ENCODE peak calls at places on chromosomes 4 and X, in four cellular contexts. L is K562, G is HepG2, V is GM12878. T is an unnamed sample.

GRCh38 chr4:151430737-151431457 is 21.9 kb downstream of the FHIP1A start:
- DNase-seq in G (no peak), V (no peak), L (no peak), T (no peak)

GRCh38 chr4:149709640-149710039 is 106.0 kb downstream of the IQCM start:
- DNase-seq in L (no peak), G (no peak), V (no peak), T (no peak)

GRCh38 chr4:113756005-113756410 is 5.5 kb downstream of the CAMK2D start:
- DNase-seq in L (no peak), V (peak), G (peak), T (no peak)

GRCh38 chr4:145698507-145698906 is 18.6 kb downstream of the C4orf51 start:
- DNase-seq in L (no peak), G (no peak), V (no peak), T (no peak)

GRCh38 chrX:131802836-131803626 is 220.1 kb upstream of the STK26 start:
- DNase-seq in G (no peak), V (peak), L (peak), T (peak)

GRCh38 chr4:10456270-10457254 is 664 bp downstream of the ZNF518B start:
- DNase-seq in L (peak), V (no peak), G (no peak), T (peak)

GRCh38 chr4:75289843-75290616 is 224.2 kb downstream of the RCHY1 start:
- DNase-seq in L (no peak), V (peak), G (peak), T (no peak)

GRCh38 chr4:94516067-94516466 is 64.3 kb downstream of the PDLIM5 start:
- DNase-seq in V (no peak), G (peak), L (no peak), T (no peak)

GRCh38 chr4:55949480-55949802 is 696 bp downstream of the CEP135 start:
- DNase-seq in L (no peak), G (no peak), V (no peak), T (no peak)

GRCh38 chr4:100386270-100386669 is 131.6 kb downstream of the EMCN start:
- DNase-seq in L (no peak), G (no peak), V (no peak), T (no peak)

GRCh38 chr4:185774076-185774731 is 37.8 kb downstream of the SORBS2 start:
- DNase-seq in V (peak), G (peak), L (no peak), T (no peak)

GRCh38 chrX:131747173-131747572 is 203.3 kb downstream of the OR13H1 start:
- DNase-seq in V (peak), G (no peak), L (no peak), T (peak)

GRCh38 chr4:113122066-113122465 is 72.6 kb downstream of the ANK2 start:
- DNase-seq in V (no peak), G (no peak), L (no peak), T (no peak)

GRCh38 chrX:130165181-130165702 is 399 bp downstream of the AIFM1 start:
- DNase-seq in V (no peak), G (peak), L (no peak), T (peak)

GRCh38 chr4:15420642-15421041 is 7.2 kb upstream of the C1QTNF7 start:
- DNase-seq in G (no peak), L (no peak), V (no peak), T (no peak)

GRCh38 chrX:100410083-100410590 is at the start of gene PCDH19:
- DNase-seq in L (no peak), V (no peak), G (no peak), T (peak)

GRCh38 chr4:182876427-182876826 is 40.8 kb downstream of the DCTD start:
- DNase-seq in L (no peak), G (no peak), V (no peak), T (no peak)

GRCh38 chr4:39855909-39856512 is 121.7 kb downstream of the PDS5A start:
- DNase-seq in V (no peak), L (peak), G (no peak), T (no peak)

GRCh38 chrX:78922754-78923153 is 22.4 kb upstream of the P2RY10 start:
- DNase-seq in L (no peak), G (no peak), V (no peak), T (no peak)

GRCh38 chr4:155705664-155706063 is 39.0 kb downstream of the GUCY1A1 start:
- DNase-seq in G (peak), V (no peak), L (no peak), T (no peak)

GRCh38 chr4:169707958-169708643 is 49.6 kb downstream of the HPF1 start:
- DNase-seq in V (no peak), L (no peak), G (no peak), T (no peak)

GRCh38 chrX:9644335-9644734 is 121.3 kb downstream of the GPR143 start:
- DNase-seq in V (peak), G (no peak), L (no peak), T (no peak)

GRCh38 chr4:36758312-36758690 is 476.9 kb downstream of the DTHD1 start:
- DNase-seq in V (no peak), L (no peak), G (no peak), T (no peak)

DNA sequence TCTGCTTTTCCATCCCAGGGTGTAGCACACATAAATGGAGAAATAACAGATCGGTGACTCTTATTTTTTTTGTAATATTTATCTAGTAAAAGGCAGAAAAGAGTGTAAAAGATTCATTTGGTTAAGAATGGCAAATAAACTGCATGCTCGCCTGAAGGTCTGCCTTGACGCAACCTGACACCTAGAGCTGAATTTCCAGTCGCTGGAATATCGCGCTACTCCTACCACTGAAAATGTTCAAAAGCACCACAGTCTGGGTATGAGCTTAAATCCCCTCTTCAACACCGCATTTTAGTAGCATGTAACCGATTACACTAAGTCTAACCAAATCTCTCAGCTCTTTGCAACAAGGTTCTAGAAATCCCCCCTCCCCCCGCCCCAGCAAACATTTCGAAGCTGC is 1.6 kb downstream of the FGF13 start:
- DNase-seq in V (no peak), L (no peak), G (no peak), T (no peak)
- TF ChIP-seq SIN3A in V (no peak), L (no peak), G (no peak), T (no peak)

GRCh38 chr4:6779667-6780565 is 2.6 kb upstream of the KIAA0232 start:
- DNase-seq in L (no peak), V (no peak), G (peak), T (no peak)
- TF ChIP-seq EP300 in L (no peak), V (no peak), G (no peak), T (no peak)

GRCh38 chr4:41144812-41145211 is 69.5 kb downstream of the APBB2 start:
- DNase-seq in V (no peak), L (no peak), G (peak), T (no peak)
- H3K27ac ChIP-seq in V (peak), L (no peak), G (peak), T (peak)

GRCh38 chrX:17377795-17378194 is 2.8 kb downstream of the NHS start:
- DNase-seq in G (no peak), V (no peak), L (no peak), T (no peak)
- TF ChIP-seq SIN3A in G (no peak), V (no peak), L (no peak), T (no peak)

GRCh38 chrX:151984328-151984727 is 9.9 kb upstream of the GABRE start:
- DNase-seq in V (no peak), G (peak), L (no peak), T (no peak)
- TF ChIP-seq EP300 in V (no peak), G (no peak), L (peak), T (no peak)

GRCh38 chrX:96834137-96834536 is 49.6 kb upstream of the RPA4 start:
- DNase-seq in G (no peak), L (no peak), V (no peak), T (no peak)
- H3K27ac ChIP-seq in G (no peak), L (no peak), V (no peak), T (no peak)

DNA sequence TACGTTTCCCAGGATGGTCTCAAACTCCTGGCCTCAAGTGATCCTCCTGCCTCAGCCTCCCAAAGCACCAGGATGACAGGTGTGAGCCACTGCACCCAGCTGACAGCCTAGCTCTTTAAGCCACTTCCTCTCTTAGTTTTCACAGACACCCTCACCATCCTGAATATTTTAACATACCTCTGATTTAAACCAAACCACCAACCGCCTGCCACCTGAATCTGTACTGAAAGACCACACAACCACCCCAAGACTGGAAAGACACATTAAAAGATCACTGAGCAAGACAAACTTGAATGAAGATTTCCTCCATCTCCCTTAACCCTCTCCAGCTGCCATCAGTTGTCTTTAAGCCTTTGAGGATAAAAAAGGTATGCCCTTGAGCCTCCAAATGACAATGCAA is 110.6 kb downstream of the SH3KBP1 start:
- DNase-seq in L (no peak), V (no peak), G (no peak), T (no peak)
- TF ChIP-seq SIN3A in L (no peak), V (no peak), G (no peak), T (no peak)

GRCh38 chr4:47337893-47338292 is 125.6 kb downstream of the COMMD8 start:
- DNase-seq in L (no peak), G (no peak), V (no peak), T (no peak)
- TF ChIP-seq EP300 in L (no peak), G (no peak), V (no peak), T (no peak)

GRCh38 chr4:142719854-142720541 is 126.1 kb downstream of the INPP4B start:
- DNase-seq in L (no peak), G (no peak), V (no peak), T (peak)

GRCh38 chr4:142715727-142716126 is 130.4 kb downstream of the INPP4B start:
- DNase-seq in V (no peak), L (no peak), G (no peak), T (no peak)

GRCh38 chr4:142727152-142727551 is 118.9 kb downstream of the INPP4B start:
- DNase-seq in V (no peak), G (no peak), L (no peak), T (no peak)

GRCh38 chr4:142718981-142719380 is 127.1 kb downstream of the INPP4B start:
- DNase-seq in G (no peak), L (no peak), V (no peak), T (no peak)

GRCh38 chr4:142721187-142721586 is 124.9 kb downstream of the INPP4B start:
- DNase-seq in L (no peak), V (no peak), G (no peak), T (no peak)
- H3K27ac ChIP-seq in L (no peak), V (no peak), G (no peak), T (no peak)

T was measured in SK-N-SH.